ENCODE peak calls at places on chromosomes 12 and 14, in four cellular contexts. K, M, X and E are unnamed samples. For H3K36me3, the result is how much of the 10 kb centered on the place peaks cover.

GRCh38 chr14:23114669-23115491 is 4.2 kb downstream of the CEBPE start:
- DNase-seq in M (no peak), K (no peak), X (no peak), E (peak)

GRCh38 chr12:75722714-75723200 is 211.3 kb upstream of the KRR1 start:
- DNase-seq in X (peak), M (peak), K (peak), E (no peak)

GRCh38 chr14:21680072-21680471 is 6.5 kb upstream of the OR4E1 start:
- DNase-seq in M (no peak), X (no peak), K (no peak), E (no peak)

GRCh38 chr12:28909291-28909690 is 239.8 kb upstream of the FAR2 start:
- DNase-seq in M (no peak), K (no peak), X (no peak), E (no peak)

GRCh38 chr12:51886021-51886710 is 1.7 kb upstream of the ANKRD33 start:
- DNase-seq in X (peak), K (peak), M (no peak), E (no peak)

GRCh38 chr12:127515941-127516340 is 751.0 kb upstream of the TMEM132C start:
- DNase-seq in X (no peak), M (no peak), K (no peak), E (no peak)

GRCh38 chr14:52553002-52553670 is 500 bp downstream of the GPR137C start:
- DNase-seq in M (peak), K (no peak), X (peak), E (peak)

GRCh38 chr12:60872850-60873713 is 1277.3 kb downstream of the SLC16A7 start:
- DNase-seq in X (no peak), K (no peak), M (no peak), E (peak)

GRCh38 chr12:101935769-101936741 is 58.7 kb downstream of the DRAM1 start:
- DNase-seq in X (peak), M (peak), K (peak), E (no peak)

GRCh38 chr14:74018029-74018703 is 922 bp downstream of the ENTPD5 start:
- DNase-seq in X (no peak), K (no peak), M (no peak), E (no peak)

GRCh38 chr12:66070378-66071120 is 60.0 kb downstream of the LLPH start:
- DNase-seq in K (no peak), X (no peak), M (no peak), E (no peak)

GRCh38 chr12:1350055-1350933 is 244.1 kb downstream of the FBXL14 start:
- DNase-seq in X (no peak), K (no peak), M (peak), E (no peak)

GRCh38 chr12:105334568-105334967 is 4.1 kb downstream of the C12orf75 start:
- DNase-seq in K (no peak), X (no peak), M (no peak), E (no peak)

GRCh38 chr14:102020058-102020971 is 55.9 kb downstream of the DYNC1H1 start:
- DNase-seq in X (no peak), K (no peak), M (no peak), E (no peak)

GRCh38 chr12:5945071-5946008 is at the start of gene ANO2:
- DNase-seq in K (no peak), M (no peak), X (no peak), E (no peak)

GRCh38 chr14:101705733-101706508 is 55.6 kb upstream of the PPP2R5C start:
- DNase-seq in M (no peak), K (peak), X (no peak), E (peak)

GRCh38 chr14:65993103-65993502 is 493.1 kb upstream of the CCDC196 start:
- DNase-seq in K (no peak), X (no peak), M (no peak), E (no peak)

GRCh38 chr14:65412881-65413738 is 580 bp downstream of the FUT8 start:
- DNase-seq in M (no peak), X (peak), K (peak), E (no peak)

GRCh38 chr14:26870096-26870495 is 272.3 kb upstream of the NOVA1 start:
- DNase-seq in K (no peak), X (no peak), M (no peak), E (no peak)

GRCh38 chr14:56198438-56198837 is 80.2 kb downstream of the PELI2 start:
- DNase-seq in M (no peak), K (no peak), X (peak), E (no peak)

GRCh38 chr14:56195219-56195618 is 77.0 kb downstream of the PELI2 start:
- DNase-seq in X (no peak), M (no peak), K (no peak), E (no peak)

GRCh38 chr14:56195727-56196126 is 77.5 kb downstream of the PELI2 start:
- DNase-seq in M (no peak), X (no peak), K (peak), E (no peak)

GRCh38 chr14:56196274-56196673 is 78.1 kb downstream of the PELI2 start:
- DNase-seq in M (no peak), K (no peak), X (no peak), E (no peak)

DNA sequence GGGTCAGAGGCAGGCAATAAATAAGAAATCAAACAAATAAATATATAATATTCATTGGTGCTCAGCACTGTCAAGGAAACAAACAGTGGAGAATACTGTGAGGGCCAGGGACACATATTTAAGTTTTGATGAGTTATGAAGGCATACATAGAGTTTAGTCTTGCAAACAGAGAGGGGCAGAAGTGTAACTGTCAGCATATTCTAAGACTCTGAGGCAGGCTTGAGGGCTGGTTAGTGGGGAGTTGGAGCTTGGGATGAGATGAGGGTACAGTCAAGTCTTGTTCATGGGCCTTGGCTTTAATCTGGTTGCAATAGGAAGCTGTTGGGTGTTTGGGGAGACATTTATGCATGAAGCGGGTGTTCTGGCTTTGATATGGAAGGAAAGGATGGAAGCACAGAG is 78.9 kb downstream of the PELI2 start:
- DNase-seq in K (no peak), M (no peak), X (no peak), E (no peak)
- TF ChIP-seq POLR2A in K (no peak), M (no peak), X (no peak), E (no peak)

GRCh38 chr12:12474471-12474928 is 88.2 kb downstream of the DUSP16 start:
- DNase-seq in K (no peak), M (no peak), X (no peak), E (no peak)

GRCh38 chr12:12476836-12477531 is 85.7 kb downstream of the DUSP16 start:
- DNase-seq in K (no peak), X (no peak), M (no peak), E (no peak)

GRCh38 chr12:12480074-12480473 is 82.6 kb downstream of the DUSP16 start:
- DNase-seq in X (no peak), M (no peak), K (no peak), E (no peak)

GRCh38 chr12:12474931-12475485 is 87.7 kb downstream of the DUSP16 start:
- DNase-seq in X (no peak), K (no peak), M (no peak), E (no peak)

GRCh38 chr12:12477532-12477890 is 85.2 kb downstream of the DUSP16 start:
- DNase-seq in X (no peak), M (no peak), K (no peak), E (no peak)
- H3K36me3 ChIP-seq in X (under half), M (under half), K (under half), E (under half)

GRCh38 chr14:55151601-55152000 is 22.5 kb downstream of the LGALS3 start:
- DNase-seq in K (no peak), X (no peak), M (no peak), E (no peak)

GRCh38 chr14:55157080-55157479 is 28.0 kb downstream of the LGALS3 start:
- DNase-seq in X (no peak), K (no peak), M (no peak), E (no peak)

GRCh38 chr14:55146425-55146824 is 17.4 kb downstream of the LGALS3 start:
- DNase-seq in X (no peak), M (no peak), K (no peak), E (no peak)

GRCh38 chr14:55153951-55154350 is 24.9 kb downstream of the LGALS3 start:
- DNase-seq in M (no peak), X (no peak), K (no peak), E (no peak)

GRCh38 chr14:55152052-55152753 is 23.2 kb downstream of the LGALS3 start:
- DNase-seq in X (no peak), M (no peak), K (no peak), E (no peak)
- TF ChIP-seq POLR2A in X (no peak), M (no peak), K (no peak), E (no peak)

GRCh38 chr12:121718653-121719239 is 6.2 kb downstream of the TMEM120B start:
- DNase-seq in M (no peak), X (no peak), K (no peak), E (no peak)
- H3K36me3 ChIP-seq in M (under half), X (under half), K (under half), E (under half)

DNA sequence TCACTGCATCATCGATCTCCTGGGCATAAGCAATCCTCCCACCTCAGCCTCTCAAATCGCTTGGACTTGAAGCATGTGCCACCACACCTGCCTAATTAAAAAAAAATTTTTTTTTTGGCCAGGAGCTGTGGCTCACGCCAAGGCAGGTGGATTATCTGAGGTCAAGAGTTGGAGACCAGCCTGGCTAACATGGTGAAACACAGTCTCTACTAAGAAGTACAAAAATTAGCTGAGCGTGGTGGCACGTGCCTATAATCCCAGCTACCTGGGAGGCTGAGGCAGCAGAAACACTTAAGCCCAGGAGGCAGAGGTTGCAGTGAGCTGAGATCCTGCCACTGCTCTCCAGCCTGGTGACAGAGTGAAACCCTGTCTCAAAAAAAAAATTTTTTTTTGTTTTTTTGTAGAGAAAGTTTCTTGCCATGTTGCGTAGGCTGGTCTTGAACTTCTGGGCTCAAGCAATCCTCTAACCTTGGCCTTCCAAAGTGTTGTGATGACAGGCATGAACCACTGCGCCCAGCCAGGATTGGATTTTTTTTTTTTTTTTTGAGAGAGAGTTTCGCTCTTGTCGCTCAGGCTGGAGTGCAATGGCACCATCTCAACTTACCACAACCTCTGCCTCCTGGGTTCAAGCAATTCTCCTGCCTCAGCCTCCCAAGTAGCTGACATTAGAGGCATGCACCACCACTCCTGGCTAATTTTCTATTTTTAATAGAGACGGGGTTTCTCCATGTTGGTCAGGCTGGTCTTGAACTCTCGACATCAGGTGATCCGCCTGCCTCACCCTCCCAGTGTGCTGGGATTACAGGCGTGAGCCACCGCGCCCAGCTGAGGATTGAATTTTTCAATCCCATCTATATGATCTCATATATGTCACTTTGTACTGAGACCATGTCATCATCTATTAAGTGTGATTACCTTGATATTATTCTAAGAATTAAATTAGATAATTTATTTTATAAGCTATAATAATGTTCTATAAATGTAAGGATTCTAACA is 12.4 kb downstream of the SLC2A3 start:
- DNase-seq in X (no peak), M (no peak), K (no peak), E (no peak)
- TF ChIP-seq POLR2A in X (no peak), M (no peak), K (no peak), E (no peak)